ENCODE peak calls at places on chromosome 14, in four cellular contexts. C is foreskin fibroblast, Y is body of pancreas, K is fibroblast of lung. D is an unnamed sample.

GRCh38 chr14:74514471-74514932 is 20.9 kb downstream of the ISCA2 start:
- DNase-seq in Y (no peak), K (peak), C (no peak), D (peak)

GRCh38 chr14:67683821-67684220 is 9.4 kb upstream of the VTI1B start:
- DNase-seq in K (no peak), Y (no peak), C (no peak), D (no peak)

GRCh38 chr14:85190251-85190650 is 339.7 kb upstream of the FLRT2 start:
- DNase-seq in Y (no peak), C (no peak), K (no peak), D (no peak)

GRCh38 chr14:60647081-60647836 is 2.0 kb downstream of the SIX1 start:
- DNase-seq in K (peak), Y (no peak), C (no peak), D (peak)

GRCh38 chr14:73610692-73611091 is 1.6 kb upstream of the ACOT6 start:
- DNase-seq in Y (no peak), C (peak), K (peak), D (peak)

GRCh38 chr14:69260979-69261605 is 1.1 kb downstream of the GALNT16 start:
- DNase-seq in K (no peak), C (no peak), Y (peak), D (no peak)

GRCh38 chr14:103846569-103847438 is 571 bp downstream of the PPP1R13B start:
- DNase-seq in C (peak), Y (peak), K (peak), D (no peak)

GRCh38 chr14:103108749-103109207 is 14.3 kb downstream of the EXOC3L4 start:
- DNase-seq in C (no peak), Y (no peak), K (peak), D (peak)

GRCh38 chr14:69263364-69263763 is 3.4 kb downstream of the GALNT16 start:
- DNase-seq in C (peak), K (peak), Y (peak), D (peak)

GRCh38 chr14:36478782-36479181 is 41.2 kb downstream of the NKX2-1 start:
- DNase-seq in Y (no peak), K (peak), C (no peak), D (peak)

GRCh38 chr14:38442208-38442607 is 186.3 kb upstream of the CLEC14A start:
- DNase-seq in Y (no peak), K (no peak), C (no peak), D (no peak)

GRCh38 chr14:66249544-66249943 is 236.6 kb upstream of the CCDC196 start:
- DNase-seq in K (no peak), Y (no peak), C (no peak), D (no peak)

GRCh38 chr14:74442757-74443156 is 16.7 kb upstream of the SYNDIG1L start:
- DNase-seq in Y (no peak), C (no peak), K (no peak), D (no peak)

GRCh38 chr14:52711666-52712065 is 4.7 kb downstream of the PSMC6 start:
- DNase-seq in Y (no peak), C (no peak), K (peak), D (peak)

GRCh38 chr14:105876829-105877228 is 350.4 kb downstream of the TMEM121 start:
- DNase-seq in C (no peak), K (no peak), Y (peak), D (no peak)

GRCh38 chr14:76760331-76761197 is 704 bp upstream of the VASH1 start:
- DNase-seq in Y (no peak), C (no peak), K (no peak), D (no peak)

GRCh38 chr14:37369446-37369845 is 171.7 kb downstream of the MIPOL1 start:
- DNase-seq in K (no peak), Y (no peak), C (no peak), D (no peak)

GRCh38 chr14:29216316-29216715 is 449.7 kb downstream of the FOXG1 start:
- DNase-seq in K (no peak), C (no peak), Y (no peak), D (no peak)

GRCh38 chr14:68594737-68595380 is 198.0 kb downstream of the ZFP36L1 start:
- DNase-seq in Y (no peak), K (no peak), C (no peak), D (no peak)

GRCh38 chr14:51357250-51357649 is 117.2 kb downstream of the TMX1 start:
- DNase-seq in C (no peak), Y (no peak), K (peak), D (no peak)

GRCh38 chr14:30005114-30005698 is 77.6 kb upstream of the PRKD1 start:
- DNase-seq in Y (no peak), K (peak), C (peak), D (peak)

GRCh38 chr14:73365727-73366126 is 92.6 kb downstream of the NUMB start:
- DNase-seq in K (peak), C (no peak), Y (peak), D (peak)

GRCh38 chr14:94192534-94192933 is 18.4 kb downstream of the PPP4R4 start:
- DNase-seq in C (no peak), K (no peak), Y (no peak), D (no peak)

GRCh38 chr14:67537736-67538135 is 4.6 kb downstream of the PLEKHH1 start:
- DNase-seq in C (no peak), K (no peak), Y (no peak), D (no peak)

GRCh38 chr14:35384386-35385041 is 20.0 kb downstream of the NFKBIA start:
- DNase-seq in Y (no peak), C (peak), K (peak), D (peak)

GRCh38 chr14:67449096-67449495 is 37.1 kb upstream of the PLEK2 start:
- DNase-seq in C (no peak), K (no peak), Y (no peak), D (no peak)

GRCh38 chr14:76977793-76978730 is 50.4 kb downstream of the IRF2BPL start:
- DNase-seq in C (peak), K (peak), Y (no peak), D (peak)

GRCh38 chr14:95520346-95520745 is 3.9 kb upstream of the SYNE3 start:
- DNase-seq in K (no peak), Y (no peak), C (no peak), D (no peak)

GRCh38 chr14:77151918-77152588 is 10.5 kb upstream of the ZDHHC22 start:
- DNase-seq in C (no peak), K (peak), Y (no peak), D (peak)

GRCh38 chr14:52862652-52863338 is 71.4 kb upstream of the GNPNAT1 start:
- DNase-seq in Y (no peak), C (peak), K (peak), D (peak)

GRCh38 chr14:93663317-93663716 is 125.0 kb downstream of the PRIMA1 start:
- DNase-seq in Y (no peak), K (no peak), C (no peak), D (no peak)

GRCh38 chr14:102394717-102395378 is 32.1 kb downstream of the TECPR2 start:
- DNase-seq in Y (no peak), K (no peak), C (no peak), D (no peak)

GRCh38 chr14:92670967-92671366 is 77.5 kb downstream of the LGMN start:
- DNase-seq in Y (no peak), C (peak), K (peak), D (peak)

GRCh38 chr14:99792551-99793212 is 531 bp upstream of the EML1 start:
- DNase-seq in Y (peak), K (peak), C (no peak), D (peak)

GRCh38 chr14:51539571-51540037 is 112.1 kb upstream of the FRMD6 start:
- DNase-seq in Y (no peak), K (peak), C (peak), D (peak)

GRCh38 chr14:74275265-74275841 is 27.4 kb downstream of the ABCD4 start:
- DNase-seq in C (peak), Y (no peak), K (peak), D (peak)

GRCh38 chr14:83548061-83548839 is 1981.7 kb upstream of the FLRT2 start:
- DNase-seq in K (peak), Y (no peak), C (peak), D (peak)

GRCh38 chr14:95327558-95328374 is 8.1 kb upstream of the CLMN start:
- DNase-seq in C (no peak), K (no peak), Y (no peak), D (no peak)

GRCh38 chr14:65637780-65638179 is 225.2 kb downstream of the FUT8 start:
- DNase-seq in Y (no peak), C (no peak), K (peak), D (peak)

DNA sequence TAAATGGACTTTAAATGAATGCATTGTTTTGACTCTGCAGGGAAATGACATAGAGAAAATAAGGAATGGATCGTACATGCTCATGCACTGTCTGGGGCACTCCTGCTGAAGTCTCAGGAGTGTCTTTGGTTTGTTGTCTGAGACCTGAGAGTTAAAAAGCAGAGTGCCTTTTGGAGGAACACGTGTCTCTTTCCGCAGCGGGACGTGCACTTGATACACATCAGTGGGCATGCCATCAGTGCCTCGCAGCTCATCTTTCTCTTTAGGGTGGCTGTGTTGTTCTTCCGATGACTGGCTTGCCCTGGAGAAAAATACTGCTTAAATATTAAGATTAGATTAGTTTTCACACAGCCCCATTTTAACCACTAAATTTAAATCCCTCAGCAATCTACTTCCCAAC is 836.0 kb downstream of the DIO2 start:
- DNase-seq in K (no peak), C (no peak), Y (no peak), D (no peak)
- H3K4me3 ChIP-seq in K (no peak), C (no peak), Y (no peak), D (no peak)

GRCh38 chr14:57939084-57939483 is 73.2 kb upstream of the SLC35F4 start:
- DNase-seq in C (no peak), Y (no peak), K (no peak), D (no peak)
- TF ChIP-seq CTCF in C (no peak), Y (no peak), K (no peak), D (no peak)

GRCh38 chr14:20988717-20989116 is 1.1 kb upstream of the METTL17 start:
- DNase-seq in C (peak), K (no peak), Y (no peak), D (peak)
- H3K4me3 ChIP-seq in C (no peak), K (no peak), Y (no peak), D (no peak)

GRCh38 chr14:23423657-23424056 is 11.8 kb downstream of the MYH7 start:
- DNase-seq in C (no peak), Y (no peak), K (no peak), D (no peak)
- TF ChIP-seq CTCF in C (no peak), Y (no peak), K (no peak), D (no peak)

DNA sequence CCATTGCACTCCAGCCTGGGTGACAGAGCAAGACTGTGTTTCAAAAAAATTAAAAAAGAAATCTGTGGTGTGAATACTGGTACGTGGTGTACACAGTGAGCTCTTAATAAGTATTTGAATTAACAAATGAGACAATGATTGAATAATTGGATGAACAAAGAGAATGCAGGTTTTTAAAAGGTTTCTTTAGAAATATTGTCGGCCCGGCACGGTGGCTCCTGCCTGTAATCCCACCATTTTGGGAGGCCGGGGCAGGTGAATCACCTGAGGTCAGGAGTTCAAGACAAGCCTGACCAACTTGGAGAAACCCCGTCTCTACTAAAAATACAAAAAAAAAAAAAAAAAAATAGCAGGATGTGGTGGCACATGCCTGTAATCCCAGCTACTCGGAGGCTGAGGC is 6.6 kb downstream of the HIF1A start:
- DNase-seq in K (no peak), C (no peak), Y (no peak), D (no peak)
- H3K4me3 ChIP-seq in K (no peak), C (no peak), Y (no peak), D (peak)